ENCODE peak calls at places on chromosomes 1 and 21, in seven cellular contexts. I is psoas muscle, K is upper lobe of right lung, T is neural progenitor cell, X is lung, R is left ventricle myocardium inferior, B is left lung. F is an unnamed sample.

GRCh38 chr1:6103854-6104530 is 58.3 kb downstream of the KCNAB2 start:
- DNase-seq in I (no peak), K (peak), T (no peak), X (no peak), R (no peak), B (no peak), F (no peak)

GRCh38 chr1:4755301-4756183 is 101.1 kb downstream of the AJAP1 start:
- DNase-seq in I (no peak), K (no peak), T (peak), X (no peak), R (no peak), B (no peak), F (peak)

GRCh38 chr21:28132713-28133112 is 860.0 kb downstream of the LTN1 start:
- DNase-seq in I (no peak), K (no peak), T (no peak), X (no peak), R (no peak), B (no peak), F (no peak)

GRCh38 chr1:235017719-235018118 is 110.9 kb downstream of the TOMM20 start:
- DNase-seq in I (no peak), K (no peak), T (no peak), X (no peak), R (no peak), B (no peak), F (peak)

GRCh38 chr21:39650306-39650705 is 37.6 kb downstream of the B3GALT5 start:
- DNase-seq in I (no peak), K (peak), T (no peak), X (no peak), R (no peak), B (no peak), F (no peak)

GRCh38 chr1:94579876-94580294 is 38.3 kb upstream of the F3 start:
- DNase-seq in I (peak), K (no peak), T (no peak), X (no peak), R (no peak), B (no peak), F (peak)

GRCh38 chr1:61423643-61424042 is 301.3 kb downstream of the TM2D1 start:
- DNase-seq in I (no peak), K (no peak), T (no peak), X (no peak), R (no peak), B (no peak), F (no peak)

GRCh38 chr1:6460349-6461236 is 5.4 kb downstream of the TNFRSF25 start:
- DNase-seq in I (no peak), K (no peak), T (no peak), X (no peak), R (no peak), B (no peak), F (no peak)

GRCh38 chr21:42905195-42905594 is 12.1 kb downstream of the NDUFV3 start:
- DNase-seq in I (no peak), K (no peak), T (no peak), X (no peak), R (no peak), B (no peak), F (no peak)

GRCh38 chr1:23791434-23792047 is 596 bp downstream of the LYPLA2 start:
- DNase-seq in I (no peak), K (peak), T (peak), X (no peak), R (peak), B (no peak), F (no peak)

GRCh38 chr21:25572895-25573310 is 34.4 kb downstream of the MRPL39 start:
- DNase-seq in I (no peak), K (no peak), T (no peak), X (no peak), R (no peak), B (no peak), F (no peak)

GRCh38 chr1:48216276-48216675 is 6.2 kb upstream of the SLC5A9 start:
- DNase-seq in I (no peak), K (no peak), T (peak), X (no peak), R (no peak), B (no peak), F (no peak)

GRCh38 chr1:221823149-221823548 is 81.3 kb upstream of the DUSP10 start:
- DNase-seq in I (no peak), K (no peak), T (no peak), X (no peak), R (no peak), B (no peak), F (no peak)

GRCh38 chr1:111030590-111030989 is 66.9 kb upstream of the LRIF1 start:
- DNase-seq in I (no peak), K (no peak), T (peak), X (peak), R (no peak), B (no peak), F (peak)

GRCh38 chr1:41399148-41399795 is 38.0 kb downstream of the FOXO6 start:
- DNase-seq in I (peak), K (no peak), T (peak), X (no peak), R (no peak), B (no peak), F (no peak)

GRCh38 chr1:247487057-247487456 is 29.2 kb upstream of the OR2B11 start:
- DNase-seq in I (no peak), K (no peak), T (peak), X (no peak), R (no peak), B (no peak), F (peak)

GRCh38 chr1:30028939-30029338 is 694.4 kb downstream of the MATN1 start:
- DNase-seq in I (no peak), K (no peak), T (no peak), X (no peak), R (no peak), B (no peak), F (no peak)

DNA sequence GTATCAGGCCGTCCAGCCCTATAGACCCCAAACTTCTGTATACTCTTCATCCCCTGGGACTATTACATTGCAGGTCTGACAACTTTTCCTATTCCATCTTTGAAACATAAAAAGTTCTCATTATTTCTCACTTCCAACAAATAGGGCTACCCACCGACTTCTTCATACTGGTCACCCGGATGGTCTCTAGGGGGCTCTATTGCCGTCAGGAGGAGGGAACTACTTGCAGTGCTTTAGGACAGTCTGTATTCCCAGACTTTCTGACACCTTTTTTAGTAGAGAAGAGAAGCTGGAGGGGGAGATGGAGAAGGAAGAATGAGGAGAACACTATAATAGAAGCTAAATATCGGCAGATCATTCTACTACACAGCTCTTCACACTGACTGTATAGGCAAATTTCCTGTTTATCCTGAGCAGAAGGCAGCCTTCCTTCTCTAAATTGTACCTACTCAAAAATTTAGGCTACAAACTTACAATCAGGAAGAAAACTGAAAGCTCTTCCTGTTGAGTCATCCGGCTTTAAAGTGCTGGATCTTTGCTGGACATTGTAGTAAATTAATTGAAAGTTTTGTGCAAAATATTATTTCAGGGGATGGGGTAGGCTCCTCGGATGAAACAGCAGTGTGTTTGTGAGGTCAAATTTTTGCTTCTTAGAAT is 54.6 kb downstream of the CDC7 start:
- DNase-seq in I (no peak), K (no peak), T (peak), X (no peak), R (no peak), B (no peak), F (no peak)
- TF ChIP-seq CTCF in I (no peak), K (peak), T (peak), X (no peak), R (peak), B (no peak), F (peak)

GRCh38 chr1:180609643-180610555 is 21.9 kb upstream of the XPR1 start:
- DNase-seq in I (no peak), K (no peak), T (no peak), X (no peak), R (no peak), B (no peak), F (no peak)
- H3K4me3 ChIP-seq in I (peak), K (no peak), T (no peak), X (no peak), R (no peak), B (no peak), F (no peak)

DNA sequence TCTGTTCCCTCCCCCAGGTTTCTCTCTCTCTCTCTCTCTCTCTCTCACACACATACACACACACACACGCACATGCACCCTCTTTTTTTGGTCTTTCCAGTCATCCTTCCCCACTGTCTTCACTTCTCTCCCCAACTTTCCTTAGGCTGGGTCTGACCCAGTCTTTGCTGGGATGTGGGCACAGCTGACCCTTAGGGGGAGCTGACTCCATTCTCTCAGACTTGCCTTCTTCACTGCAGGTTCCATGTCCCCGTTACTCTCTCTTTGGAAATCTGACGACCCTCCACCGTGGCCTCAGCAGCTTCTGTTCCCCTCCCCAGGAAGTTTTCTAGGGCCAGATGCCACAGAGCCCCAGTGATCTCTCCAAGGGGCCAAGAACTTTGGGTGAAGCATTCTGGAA is 2.1 kb downstream of the DISP3 start:
- DNase-seq in I (no peak), K (no peak), T (peak), X (no peak), R (no peak), B (no peak), F (no peak)
- TF ChIP-seq CTCF in I (no peak), K (no peak), T (peak), X (no peak), R (no peak), B (no peak), F (no peak)

DNA sequence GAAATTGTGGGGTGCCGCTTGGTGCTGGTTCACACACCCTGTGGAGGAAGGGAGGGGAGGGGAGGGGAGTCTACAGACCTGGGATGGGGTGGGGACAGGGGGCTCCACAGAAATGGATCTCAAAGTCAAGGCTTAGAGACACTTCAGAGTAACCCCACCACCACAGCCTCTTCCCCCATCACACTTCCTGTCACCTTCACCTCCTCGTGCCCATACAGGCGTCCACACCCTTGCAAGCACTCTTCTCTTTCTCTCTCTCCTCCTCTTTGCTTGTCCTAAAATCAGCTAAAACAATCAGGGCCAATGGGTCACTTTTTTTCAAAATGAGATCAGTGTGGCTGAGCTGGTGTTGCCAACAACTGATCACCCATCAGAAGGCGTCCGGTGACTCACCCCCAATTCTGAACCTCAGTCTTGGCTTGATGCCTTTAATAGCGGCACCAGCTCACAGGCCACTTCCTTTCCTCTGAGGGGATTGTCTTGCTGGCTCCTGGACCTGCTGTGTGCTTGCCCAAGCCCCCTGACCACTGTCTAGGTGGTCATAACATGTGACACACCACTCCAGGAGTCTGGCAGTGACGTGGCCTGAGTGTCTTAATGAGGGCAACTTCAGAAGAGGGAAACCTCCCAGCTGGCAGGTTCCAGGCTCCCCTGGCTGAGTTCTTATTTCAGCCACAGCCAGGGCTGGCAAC is 1.5 kb downstream of the DRAXIN start:
- DNase-seq in I (peak), K (no peak), T (peak), X (no peak), R (no peak), B (no peak), F (peak)
- H3K4me3 ChIP-seq in I (no peak), K (no peak), T (peak), X (no peak), R (no peak), B (no peak), F (no peak)

DNA sequence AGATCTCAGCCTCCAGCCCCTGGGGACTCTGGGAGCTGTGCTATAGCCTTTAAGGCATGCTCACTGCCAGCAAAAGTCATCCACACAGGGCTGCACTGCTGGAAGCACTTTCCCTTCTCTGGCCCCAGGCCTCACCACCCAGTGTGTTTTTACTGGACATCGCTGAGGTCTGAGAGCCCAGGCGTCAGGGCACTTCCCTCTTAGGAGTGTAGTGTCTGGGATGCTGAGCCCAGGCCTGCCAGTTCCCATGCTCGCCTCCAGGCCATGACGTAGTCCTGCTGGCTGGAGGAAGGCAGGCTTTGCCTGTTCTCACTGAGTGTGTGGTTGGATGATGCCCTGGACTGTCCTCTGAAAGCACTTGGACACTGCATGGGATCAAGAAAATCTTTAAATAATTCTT is 101.2 kb downstream of the GDAP2 start:
- DNase-seq in I (peak), K (no peak), T (no peak), X (no peak), R (peak), B (no peak), F (peak)
- TF ChIP-seq CTCF in I (no peak), K (no peak), T (no peak), X (no peak), R (peak), B (no peak), F (no peak)

GRCh38 chr1:7565099-7565750 is 205.9 kb upstream of the VAMP3 start:
- DNase-seq in I (no peak), K (peak), T (no peak), X (no peak), R (no peak), B (no peak), F (no peak)

GRCh38 chr1:7568053-7568452 is 203.0 kb upstream of the VAMP3 start:
- DNase-seq in I (no peak), K (no peak), T (no peak), X (no peak), R (no peak), B (no peak), F (no peak)

GRCh38 chr1:7567376-7567775 is 203.7 kb upstream of the VAMP3 start:
- DNase-seq in I (no peak), K (no peak), T (no peak), X (no peak), R (no peak), B (no peak), F (no peak)

GRCh38 chr1:7568901-7569524 is 202.1 kb upstream of the VAMP3 start:
- DNase-seq in I (no peak), K (no peak), T (no peak), X (no peak), R (no peak), B (no peak), F (no peak)

GRCh38 chr1:7566417-7567375 is 204.4 kb upstream of the VAMP3 start:
- DNase-seq in I (no peak), K (peak), T (no peak), X (no peak), R (no peak), B (no peak), F (no peak)
- H3K4me3 ChIP-seq in I (no peak), K (no peak), T (no peak), X (no peak), R (no peak), B (no peak), F (no peak)

GRCh38 chr1:211497489-211498045 is 5.6 kb upstream of the RD3 start:
- DNase-seq in I (no peak), K (no peak), T (no peak), X (peak), R (no peak), B (no peak), F (no peak)
- TF ChIP-seq CTCF in I (no peak), K (no peak), T (no peak), X (no peak), R (no peak), B (no peak), F (no peak)

DNA sequence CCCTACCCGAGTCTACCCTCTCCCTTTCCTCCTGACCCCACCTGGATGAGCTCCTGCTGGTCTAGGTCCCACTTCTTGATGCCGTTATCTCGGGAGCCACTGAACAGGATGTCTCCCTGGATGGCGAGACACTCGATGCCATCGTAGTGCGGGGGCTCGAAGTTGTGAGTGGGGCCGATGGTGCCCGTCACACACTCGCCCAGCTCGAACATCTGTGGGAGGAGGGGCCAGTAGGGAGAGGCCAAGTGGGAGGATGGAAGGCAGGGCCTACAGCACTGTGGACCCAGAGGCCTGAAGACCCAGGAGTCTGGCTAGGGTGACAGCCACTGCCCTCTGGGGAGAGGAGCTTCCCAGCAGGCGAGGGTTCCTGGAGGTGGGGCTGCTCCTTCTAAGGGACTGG is 48.1 kb downstream of the KIF21B start:
- DNase-seq in I (no peak), K (no peak), T (no peak), X (no peak), R (no peak), B (no peak), F (no peak)
- H3K4me3 ChIP-seq in I (no peak), K (no peak), T (no peak), X (no peak), R (no peak), B (no peak), F (no peak)